ENCODE peak calls at places on chromosomes 1 and 21, in six cellular contexts. Z is midbrain; E is stimulated activated CD4-positive, alpha-beta T cell treated with anti-CD3 and anti-CD28 coated beads, Interleukin-15, amount 100 ng/mL, for 1 hour; K is stomach; F is cardiac muscle cell; O is endodermal cell. M is an unnamed sample.

GRCh38 chr1:74426208-74426932 is 86.0 kb downstream of the LRRC53 start:
- DNase-seq in Z (no peak), E (no peak), K (no peak), F (peak), O (no peak), M (peak)

GRCh38 chr1:172658871-172659453 is at the start of gene FASLG:
- DNase-seq in Z (no peak), E (no peak), K (no peak), F (no peak), O (no peak), M (no peak)

GRCh38 chr1:50343323-50343722 is 79.9 kb downstream of the DMRTA2 start:
- DNase-seq in Z (no peak), E (no peak), K (no peak), F (no peak), O (no peak), M (no peak)

GRCh38 chr1:42933610-42934009 is 25.1 kb downstream of the SLC2A1 start:
- DNase-seq in Z (no peak), E (no peak), K (no peak), F (no peak), O (peak), M (no peak)

GRCh38 chr1:27626031-27626935 is 8.7 kb downstream of the FGR start:
- DNase-seq in Z (peak), E (no peak), K (no peak), F (peak), O (no peak), M (no peak)

GRCh38 chr1:64948905-64949833 is 17.2 kb downstream of the JAK1 start:
- DNase-seq in Z (no peak), E (no peak), K (no peak), F (peak), O (no peak), M (no peak)

GRCh38 chr1:230686747-230687146 is 27.2 kb downstream of the AGT start:
- DNase-seq in Z (no peak), E (no peak), K (no peak), F (no peak), O (no peak), M (no peak)

GRCh38 chr1:1324084-1324523 is 356 bp downstream of the INTS11 start:
- DNase-seq in Z (no peak), E (no peak), K (no peak), F (no peak), O (no peak), M (no peak)

GRCh38 chr21:41567901-41568510 is 60.0 kb upstream of the TMPRSS2 start:
- DNase-seq in Z (no peak), E (no peak), K (no peak), F (no peak), O (no peak), M (no peak)

GRCh38 chr1:159949891-159950480 is 4.1 kb downstream of the SLAMF9 start:
- DNase-seq in Z (no peak), E (no peak), K (peak), F (no peak), O (peak), M (no peak)

M was measured in G401.